ENCODE peak calls at places on chromosome 2, in eight cellular contexts. One of them, this sample, is unnamed.

GRCh38 chr2:3183766-3184165 is 193.9 kb downstream of the EIPR1 start:
- DNase-seq in Right ventricle myocardium superior: no peak
- DNase-seq in T1000: no peak
- DNase-seq in nephron progenitor cell: no peak
- DNase-seq in activated CD8-positive, alpha-beta memory T cell treated with anti-CD3 and anti-CD28 coated beads for 48 hours: no peak
- DNase-seq in lower lobe of right lung: peak
- DNase-seq in hypothalamus: no peak
- DNase-seq in A172: no peak
- DNase-seq in this sample: peak

GRCh38 chr2:119480718-119481142 is 43.6 kb downstream of the SCTR start:
- DNase-seq in Right ventricle myocardium superior: peak
- DNase-seq in T1000: no peak
- DNase-seq in nephron progenitor cell: no peak
- DNase-seq in activated CD8-positive, alpha-beta memory T cell treated with anti-CD3 and anti-CD28 coated beads for 48 hours: no peak
- DNase-seq in lower lobe of right lung: no peak
- DNase-seq in hypothalamus: no peak
- DNase-seq in A172: no peak
- DNase-seq in this sample: peak

GRCh38 chr2:46847185-46847710 is 68.4 kb downstream of the MCFD2 start:
- DNase-seq in Right ventricle myocardium superior: peak
- DNase-seq in T1000: no peak
- DNase-seq in nephron progenitor cell: no peak
- DNase-seq in activated CD8-positive, alpha-beta memory T cell treated with anti-CD3 and anti-CD28 coated beads for 48 hours: no peak
- DNase-seq in lower lobe of right lung: peak
- DNase-seq in hypothalamus: no peak
- DNase-seq in A172: peak
- DNase-seq in this sample: peak

GRCh38 chr2:215969131-215969841 is 44.1 kb downstream of the MREG start:
- DNase-seq in Right ventricle myocardium superior: no peak
- DNase-seq in T1000: no peak
- DNase-seq in nephron progenitor cell: no peak
- DNase-seq in activated CD8-positive, alpha-beta memory T cell treated with anti-CD3 and anti-CD28 coated beads for 48 hours: no peak
- DNase-seq in lower lobe of right lung: no peak
- DNase-seq in hypothalamus: no peak
- DNase-seq in A172: peak
- DNase-seq in this sample: peak

GRCh38 chr2:24930768-24931167 is 10.7 kb upstream of the ADCY3 start:
- DNase-seq in Right ventricle myocardium superior: no peak
- DNase-seq in T1000: no peak
- DNase-seq in nephron progenitor cell: no peak
- DNase-seq in activated CD8-positive, alpha-beta memory T cell treated with anti-CD3 and anti-CD28 coated beads for 48 hours: peak
- DNase-seq in lower lobe of right lung: no peak
- DNase-seq in hypothalamus: no peak
- DNase-seq in A172: peak
- DNase-seq in this sample: no peak

GRCh38 chr2:39625927-39626270 is 39.8 kb upstream of the TMEM178A start:
- DNase-seq in Right ventricle myocardium superior: no peak
- DNase-seq in T1000: no peak
- DNase-seq in nephron progenitor cell: no peak
- DNase-seq in activated CD8-positive, alpha-beta memory T cell treated with anti-CD3 and anti-CD28 coated beads for 48 hours: no peak
- DNase-seq in lower lobe of right lung: no peak
- DNase-seq in hypothalamus: no peak
- DNase-seq in A172: no peak
- DNase-seq in this sample: peak

GRCh38 chr2:23703037-23703582 is 223.8 kb downstream of the ATAD2B start:
- DNase-seq in Right ventricle myocardium superior: no peak
- DNase-seq in T1000: no peak
- DNase-seq in nephron progenitor cell: no peak
- DNase-seq in activated CD8-positive, alpha-beta memory T cell treated with anti-CD3 and anti-CD28 coated beads for 48 hours: no peak
- DNase-seq in lower lobe of right lung: no peak
- DNase-seq in hypothalamus: no peak
- DNase-seq in A172: no peak
- DNase-seq in this sample: peak

GRCh38 chr2:215420471-215420935 is 15.4 kb downstream of the FN1 start:
- DNase-seq in Right ventricle myocardium superior: no peak
- DNase-seq in T1000: no peak
- DNase-seq in nephron progenitor cell: no peak
- DNase-seq in activated CD8-positive, alpha-beta memory T cell treated with anti-CD3 and anti-CD28 coated beads for 48 hours: no peak
- DNase-seq in lower lobe of right lung: no peak
- DNase-seq in hypothalamus: no peak
- DNase-seq in A172: no peak
- DNase-seq in this sample: no peak

GRCh38 chr2:127014224-127014623 is 92.7 kb downstream of the BIN1 start:
- DNase-seq in Right ventricle myocardium superior: no peak
- DNase-seq in T1000: no peak
- DNase-seq in nephron progenitor cell: no peak
- DNase-seq in activated CD8-positive, alpha-beta memory T cell treated with anti-CD3 and anti-CD28 coated beads for 48 hours: no peak
- DNase-seq in lower lobe of right lung: no peak
- DNase-seq in hypothalamus: no peak
- DNase-seq in A172: no peak
- DNase-seq in this sample: no peak

GRCh38 chr2:105730170-105730569 is 14.5 kb upstream of the NCK2 start:
- DNase-seq in Right ventricle myocardium superior: no peak
- DNase-seq in T1000: no peak
- DNase-seq in nephron progenitor cell: no peak
- DNase-seq in activated CD8-positive, alpha-beta memory T cell treated with anti-CD3 and anti-CD28 coated beads for 48 hours: no peak
- DNase-seq in lower lobe of right lung: no peak
- DNase-seq in hypothalamus: no peak
- DNase-seq in A172: no peak
- DNase-seq in this sample: no peak

GRCh38 chr2:132620115-132620514 is 49.9 kb downstream of the LYPD1 start:
- DNase-seq in Right ventricle myocardium superior: no peak
- DNase-seq in T1000: peak
- DNase-seq in nephron progenitor cell: no peak
- DNase-seq in activated CD8-positive, alpha-beta memory T cell treated with anti-CD3 and anti-CD28 coated beads for 48 hours: no peak
- DNase-seq in lower lobe of right lung: no peak
- DNase-seq in hypothalamus: no peak
- DNase-seq in A172: peak
- DNase-seq in this sample: no peak

GRCh38 chr2:165164201-165164600 is 39.6 kb downstream of the SCN3A start:
- DNase-seq in Right ventricle myocardium superior: no peak
- DNase-seq in T1000: no peak
- DNase-seq in nephron progenitor cell: no peak
- DNase-seq in activated CD8-positive, alpha-beta memory T cell treated with anti-CD3 and anti-CD28 coated beads for 48 hours: no peak
- DNase-seq in lower lobe of right lung: no peak
- DNase-seq in hypothalamus: no peak
- DNase-seq in A172: no peak
- DNase-seq in this sample: no peak

GRCh38 chr2:41990688-41991087 is 57.1 kb upstream of the PKDCC start:
- DNase-seq in Right ventricle myocardium superior: no peak
- DNase-seq in T1000: no peak
- DNase-seq in nephron progenitor cell: no peak
- DNase-seq in activated CD8-positive, alpha-beta memory T cell treated with anti-CD3 and anti-CD28 coated beads for 48 hours: no peak
- DNase-seq in lower lobe of right lung: no peak
- DNase-seq in hypothalamus: no peak
- DNase-seq in A172: no peak
- DNase-seq in this sample: no peak

GRCh38 chr2:27314709-27315108 is 6.5 kb upstream of the UCN start:
- DNase-seq in Right ventricle myocardium superior: no peak
- DNase-seq in T1000: no peak
- DNase-seq in nephron progenitor cell: no peak
- DNase-seq in activated CD8-positive, alpha-beta memory T cell treated with anti-CD3 and anti-CD28 coated beads for 48 hours: no peak
- DNase-seq in lower lobe of right lung: peak
- DNase-seq in hypothalamus: no peak
- DNase-seq in A172: no peak
- DNase-seq in this sample: peak

GRCh38 chr2:190440113-190440512 is 32.0 kb downstream of the MFSD6 start:
- DNase-seq in Right ventricle myocardium superior: no peak
- DNase-seq in T1000: no peak
- DNase-seq in nephron progenitor cell: no peak
- DNase-seq in activated CD8-positive, alpha-beta memory T cell treated with anti-CD3 and anti-CD28 coated beads for 48 hours: no peak
- DNase-seq in lower lobe of right lung: no peak
- DNase-seq in hypothalamus: no peak
- DNase-seq in A172: no peak
- DNase-seq in this sample: no peak

GRCh38 chr2:7013761-7014160 is 96.5 kb downstream of the RNF144A start:
- DNase-seq in Right ventricle myocardium superior: no peak
- DNase-seq in T1000: no peak
- DNase-seq in nephron progenitor cell: no peak
- DNase-seq in activated CD8-positive, alpha-beta memory T cell treated with anti-CD3 and anti-CD28 coated beads for 48 hours: no peak
- DNase-seq in lower lobe of right lung: no peak
- DNase-seq in hypothalamus: no peak
- DNase-seq in A172: peak
- DNase-seq in this sample: no peak